ENCODE peak calls at places on chromosomes 5 and 9, in nine cellular contexts. I, P, V, J, O, T, E, C and B are unnamed samples.

GRCh38 chr9:119252671-119253299 is 116.5 kb downstream of the BRINP1 start:
- DNase-seq in I (no peak), P (no peak), V (no peak), J (no peak), O (no peak), T (no peak), E (no peak), C (no peak), B (no peak)

GRCh38 chr9:76729980-76730737 is 34.1 kb upstream of the PCA3 start:
- DNase-seq in I (no peak), P (no peak), V (no peak), J (no peak), O (no peak), T (no peak), E (no peak), C (no peak), B (no peak)

GRCh38 chr9:106797299-106797698 is 65.7 kb upstream of the ZNF462 start:
- DNase-seq in I (no peak), P (no peak), V (no peak), J (no peak), O (no peak), T (no peak), E (peak), C (no peak), B (peak)

GRCh38 chr9:98555851-98556465 is 152.8 kb downstream of the GABBR2 start:
- DNase-seq in I (no peak), P (no peak), V (no peak), J (no peak), O (no peak), T (no peak), E (no peak), C (no peak), B (no peak)

GRCh38 chr5:90479611-90480385 is 5.1 kb downstream of the POLR3G start:
- DNase-seq in I (no peak), P (no peak), V (peak), J (no peak), O (no peak), T (no peak), E (peak), C (no peak), B (peak)

GRCh38 chr9:127916665-127917581 is at the start of gene ST6GALNAC4:
- DNase-seq in I (peak), P (peak), V (peak), J (peak), O (peak), T (peak), E (peak), C (peak), B (peak)

GRCh38 chr5:96844476-96844990 is 31.8 kb upstream of the ERAP2 start:
- DNase-seq in I (no peak), P (no peak), V (no peak), J (no peak), O (peak), T (no peak), E (peak), C (no peak), B (peak)

GRCh38 chr5:57434227-57434640 is 48.4 kb downstream of the ACTBL2 start:
- DNase-seq in I (no peak), P (no peak), V (peak), J (no peak), O (no peak), T (no peak), E (peak), C (no peak), B (no peak)

GRCh38 chr9:5621327-5621726 is 7.6 kb upstream of the RIC1 start:
- DNase-seq in I (no peak), P (no peak), V (peak), J (no peak), O (no peak), T (peak), E (peak), C (no peak), B (peak)

GRCh38 chr5:148928141-148928540 is 101.7 kb downstream of the ADRB2 start:
- DNase-seq in I (no peak), P (no peak), V (peak), J (no peak), O (no peak), T (no peak), E (no peak), C (no peak), B (peak)

GRCh38 chr5:146659961-146660360 is 144.0 kb upstream of the GPR151 start:
- DNase-seq in I (no peak), P (no peak), V (no peak), J (no peak), O (no peak), T (no peak), E (no peak), C (no peak), B (no peak)

GRCh38 chr5:36651775-36652685 is 45.6 kb downstream of the SLC1A3 start:
- DNase-seq in I (no peak), P (no peak), V (no peak), J (peak), O (no peak), T (no peak), E (no peak), C (no peak), B (no peak)

GRCh38 chr5:143955140-143955539 is 143.2 kb downstream of the HMHB1 start:
- DNase-seq in I (no peak), P (no peak), V (no peak), J (no peak), O (no peak), T (no peak), E (no peak), C (no peak), B (no peak)

GRCh38 chr9:93947409-93948070 is 7.6 kb downstream of the BARX1 start:
- DNase-seq in I (no peak), P (no peak), V (no peak), J (no peak), O (no peak), T (no peak), E (no peak), C (no peak), B (no peak)